ENCODE peak calls at places on chromosomes 16 and 17, in four cellular contexts. N is SK-N-SH, Q is K562, G is HepG2. D is an unnamed sample.

GRCh38 chr17:2303278-2304188 is at the start of the genes SMG6 and SRR:
- DNase-seq in Q (peak; percentile 93), G (peak; percentile 74), N (peak; percentile 100), D (peak; percentile 45)

GRCh38 chr17:71208111-71208704 is 912.6 kb upstream of the SOX9 start:
- DNase-seq in N (no peak), Q (no peak), G (no peak), D (no peak)

GRCh38 chr17:75820411-75821080 is 23.7 kb downstream of the UNC13D start:
- DNase-seq in G (no peak), Q (no peak), N (peak; percentile 48), D (no peak)

GRCh38 chr17:45782889-45783592 is 1.1 kb upstream of the CRHR1 start:
- DNase-seq in N (peak; percentile 94), G (no peak), Q (peak; percentile 80), D (no peak)

GRCh38 chr17:77449373-77449907 is 308.7 kb downstream of the SEC14L1 start:
- DNase-seq in N (peak; percentile 38), G (no peak), Q (no peak), D (no peak)

GRCh38 chr17:323181-323580 is 29.4 kb downstream of the RPH3AL start:
- DNase-seq in Q (no peak), G (no peak), N (no peak), D (no peak)

GRCh38 chr17:41588126-41588810 is 1.6 kb upstream of the KRT14 start:
- DNase-seq in G (no peak), N (no peak), Q (no peak), D (no peak)

GRCh38 chr17:6779411-6779810 is 3.4 kb downstream of the FBXO39 start:
- DNase-seq in N (no peak), Q (no peak), G (no peak), D (no peak)

GRCh38 chr17:14330492-14330920 is 29.6 kb downstream of the HS3ST3B1 start:
- DNase-seq in Q (no peak), G (peak; percentile 65), N (no peak), D (no peak)

GRCh38 chr16:57479043-57479421 is 7.3 kb downstream of the DOK4 start:
- DNase-seq in Q (no peak), N (peak; percentile 64), G (no peak), D (no peak)

GRCh38 chr16:5502467-5502869 is 404.9 kb upstream of the EEF2KMT start:
- DNase-seq in N (peak; percentile 76), Q (peak; percentile 34), G (peak; percentile 21), D (no peak)

GRCh38 chr16:80554037-80554436 is 13.2 kb downstream of the DYNLRB2 start:
- DNase-seq in G (no peak), N (no peak), Q (no peak), D (no peak)

GRCh38 chr16:73268311-73268997 is 220.5 kb upstream of the ZFHX3 start:
- DNase-seq in N (peak; percentile 46), Q (no peak), G (peak; percentile 12), D (no peak)

GRCh38 chr16:27359051-27359450 is 42.9 kb upstream of the IL21R start:
- DNase-seq in G (no peak), Q (no peak), N (no peak), D (no peak)

GRCh38 chr16:72464052-72464451 is 292.1 kb upstream of the PMFBP1 start:
- DNase-seq in G (no peak), Q (no peak), N (no peak), D (no peak)

GRCh38 chr16:84663433-84664101 is 15.3 kb downstream of the KLHL36 start:
- DNase-seq in N (no peak), G (no peak), Q (no peak), D (peak; percentile 76)

GRCh38 chr16:25012525-25012991 is 2.6 kb downstream of the ARHGAP17 start:
- DNase-seq in G (no peak), N (no peak), Q (no peak), D (no peak)

GRCh38 chr17:82936768-82937171 is 96.9 kb upstream of the ZNF750 start:
- DNase-seq in Q (no peak), G (no peak), N (no peak), D (no peak)

GRCh38 chr16:11835891-11836652 is 15.3 kb downstream of the RSL1D1 start:
- DNase-seq in N (no peak), G (no peak), Q (no peak), D (no peak)

GRCh38 chr17:27157898-27158297 is 136.0 kb upstream of the WSB1 start:
- DNase-seq in G (no peak), N (no peak), Q (no peak), D (no peak)

GRCh38 chr16:31206776-31207175 is 4.2 kb upstream of the PYCARD start:
- DNase-seq in N (no peak), Q (no peak), G (peak; percentile 79), D (no peak)

GRCh38 chr17:17739388-17740066 is 58.3 kb downstream of the RAI1 start:
- DNase-seq in N (peak; percentile 78), Q (peak; percentile 81), G (no peak), D (no peak)

GRCh38 chr17:28544402-28545140 is 7.9 kb downstream of the UNC119 start:
- DNase-seq in G (no peak), Q (no peak), N (no peak), D (no peak)

GRCh38 chr16:4599037-4599436 is 15.7 kb downstream of the UBALD1 start:
- DNase-seq in G (no peak), Q (no peak), N (peak; percentile 24), D (no peak)

GRCh38 chr16:30458561-30459394 is 13.1 kb upstream of the SEPHS2 start:
- DNase-seq in G (peak; percentile 63), N (no peak), Q (no peak), D (peak; percentile 97)

GRCh38 chr16:143456-143855 is 5.0 kb upstream of the NPRL3 start:
- DNase-seq in N (no peak), G (no peak), Q (no peak), D (no peak)

GRCh38 chr17:50274945-50275221 is 617 bp downstream of the TMEM92 start:
- DNase-seq in Q (no peak), N (no peak), G (no peak), D (no peak)

GRCh38 chr17:64410750-64411490 is 20.3 kb upstream of the PECAM1 start:
- DNase-seq in Q (no peak), G (no peak), N (no peak), D (no peak)

GRCh38 chr17:7929158-7930029 is at the start of gene KCNAB3:
- DNase-seq in Q (peak; percentile 20), G (no peak), N (peak; percentile 92), D (no peak)

GRCh38 chr17:8552582-8553320 is 77.8 kb downstream of the MYH10 start:
- DNase-seq in G (no peak), N (no peak), Q (no peak), D (no peak)

DNA sequence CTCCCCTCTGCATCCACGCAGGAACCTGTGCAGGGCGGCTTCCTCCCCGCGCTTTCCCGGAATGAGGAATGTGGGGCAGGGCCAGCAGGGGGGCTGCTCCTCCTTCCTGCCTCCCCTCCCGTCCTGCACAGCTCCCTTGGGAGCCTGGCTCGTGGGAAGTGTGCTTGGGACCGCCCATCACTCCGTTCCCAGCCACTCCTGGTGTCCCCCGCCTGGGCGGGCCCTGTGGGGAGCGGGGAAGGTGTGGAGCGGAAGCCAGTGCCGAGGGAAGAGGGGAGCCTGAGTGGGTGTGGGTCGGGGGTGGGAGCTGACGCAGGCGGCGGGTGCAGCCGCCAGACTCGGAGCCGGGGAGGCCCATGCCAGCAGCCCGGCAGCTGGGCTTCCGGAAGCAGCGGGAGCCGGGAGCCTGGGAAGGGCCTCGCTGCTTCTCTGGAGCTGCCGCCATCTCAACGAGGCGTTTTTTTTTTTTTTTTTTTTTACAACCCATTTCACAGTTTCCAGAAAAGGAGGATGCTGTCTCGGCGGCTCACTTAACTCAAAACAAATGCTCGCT is 24.2 kb downstream of the BAHCC1 start:
- DNase-seq in G (no peak), N (peak; percentile 95), Q (peak; percentile 86), D (no peak)
- TF ChIP-seq NFIC in G (no peak), N (peak; percentile 67), Q (no peak), D (no peak)

GRCh38 chr16:65534121-65534528 is 412.3 kb upstream of the CDH11 start:
- DNase-seq in N (no peak), Q (no peak), G (no peak), D (no peak)
- TF ChIP-seq USF2 in N (no peak), Q (no peak), G (no peak), D (no peak)

DNA sequence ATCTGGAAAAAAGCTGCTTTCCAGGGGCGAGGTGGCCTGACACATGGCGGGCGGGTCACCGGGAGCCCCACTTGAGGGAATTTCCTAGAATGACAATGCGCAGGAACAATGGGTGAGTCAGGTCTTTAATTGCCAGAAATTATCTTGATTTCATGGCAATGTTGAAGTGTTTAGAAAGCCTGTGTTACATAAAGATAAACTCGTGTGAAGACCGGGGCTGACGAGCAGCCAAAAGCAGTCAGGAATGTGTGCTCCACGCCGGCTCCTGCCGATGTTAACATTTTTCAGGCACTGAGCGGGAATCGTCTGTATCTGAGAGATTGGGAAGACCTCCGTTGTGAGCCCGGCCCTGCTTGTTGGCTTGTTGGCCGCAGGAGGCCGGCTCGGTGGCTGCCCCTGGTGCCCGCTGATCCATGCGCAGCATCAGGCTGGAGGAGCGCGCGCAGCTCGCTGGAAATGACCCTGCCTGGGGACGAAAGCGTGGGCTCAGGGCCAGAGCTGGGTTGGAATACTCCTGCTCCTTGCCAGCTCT is 353.1 kb downstream of the FOXL1 start:
- DNase-seq in N (no peak), Q (peak; percentile 14), G (no peak), D (no peak)
- TF ChIP-seq NFIC in N (peak; percentile 27), Q (no peak), G (no peak), D (no peak)

GRCh38 chr16:62041401-62041800 is 5.2 kb upstream of the CDH8 start:
- DNase-seq in N (peak; percentile 43), G (peak; percentile 40), Q (no peak), D (no peak)
- TF ChIP-seq USF2 in N (no peak), G (no peak), Q (no peak), D (no peak)

GRCh38 chr17:68260051-68260762 is 12.4 kb downstream of the AMZ2 start:
- DNase-seq in N (no peak), Q (no peak), G (no peak), D (no peak)
- TF ChIP-seq NFIC in N (no peak), Q (no peak), G (no peak), D (no peak)

GRCh38 chr17:43211480-43212402 is at the start of gene TMEM106A:
- DNase-seq in G (peak; percentile 75), Q (no peak), N (no peak), D (peak; percentile 59)
- TF ChIP-seq USF2 in G (no peak), Q (no peak), N (no peak), D (no peak)

GRCh38 chr17:57597531-57598453 is 147.3 kb downstream of the CCDC182 start:
- DNase-seq in Q (peak; percentile 61), N (peak; percentile 82), G (peak; percentile 67), D (no peak)
- TF ChIP-seq NFIC in Q (no peak), N (no peak), G (no peak), D (no peak)

GRCh38 chr16:8727857-8728618 is 53.6 kb downstream of the ABAT start:
- DNase-seq in N (no peak), G (no peak), Q (no peak), D (no peak)

GRCh38 chr16:8725513-8726178 is 51.2 kb downstream of the ABAT start:
- DNase-seq in N (no peak), G (peak; percentile 64), Q (no peak), D (no peak)

GRCh38 chr16:8729779-8730334 is 55.4 kb downstream of the ABAT start:
- DNase-seq in N (no peak), G (no peak), Q (no peak), D (no peak)

GRCh38 chr16:8730335-8730915 is 56.0 kb downstream of the ABAT start:
- DNase-seq in G (no peak), N (no peak), Q (no peak), D (no peak)

GRCh38 chr16:8727084-8727590 is 52.7 kb downstream of the ABAT start:
- DNase-seq in Q (no peak), N (no peak), G (no peak), D (no peak)
- TF ChIP-seq USF2 in Q (no peak), N (no peak), G (no peak), D (no peak)

D was measured in GM12878.